ENCODE peak calls at places on chromosome 17, in seven cellular contexts. C is HCT116, Y is GM12878, K is SK-N-SH, P is K562, F is H1, Q is HepG2. V is an unnamed sample.

GRCh38 chr17:1532836-1533602 is 16.6 kb upstream of the INPP5K start:
- DNase-seq in Y (no peak), K (peak), P (peak), F (peak), Q (no peak), C (no peak), V (no peak)

GRCh38 chr17:14069251-14069981 is at the start of gene COX10:
- DNase-seq in Q (peak), K (peak), P (peak), F (peak), Y (peak), C (peak), V (peak)

GRCh38 chr17:35486920-35487727 is 38.6 kb upstream of the SLFN13 start:
- DNase-seq in C (no peak), Y (peak), K (no peak), F (peak), P (peak), Q (no peak), V (no peak)

GRCh38 chr17:8072339-8072726 is 15.2 kb downstream of the ALOX12B start:
- DNase-seq in F (peak), K (no peak), P (no peak), Q (no peak), Y (no peak), C (no peak), V (no peak)

GRCh38 chr17:57016764-57017116 is 38.8 kb downstream of the SCPEP1 start:
- DNase-seq in Y (no peak), P (no peak), F (no peak), K (no peak), Q (no peak), C (no peak), V (no peak)

GRCh38 chr17:64685705-64686104 is 23.6 kb upstream of the SMURF2 start:
- DNase-seq in Q (no peak), C (no peak), K (no peak), P (no peak), F (no peak), Y (no peak), V (no peak)

GRCh38 chr17:46817151-46817900 is 1.2 kb downstream of the WNT3 start:
- DNase-seq in C (no peak), F (peak), P (no peak), K (no peak), Q (no peak), Y (no peak), V (no peak)

GRCh38 chr17:27805520-27806146 is 5.3 kb upstream of the NOS2 start:
- DNase-seq in Q (peak), C (peak), P (peak), K (peak), F (peak), Y (peak), V (peak)

GRCh38 chr17:48351916-48352332 is 78.1 kb downstream of the SKAP1 start:
- DNase-seq in K (peak), F (no peak), Y (no peak), Q (peak), C (peak), P (peak), V (no peak)

GRCh38 chr17:7308625-7309433 is 1.4 kb downstream of the EIF5A start:
- DNase-seq in Q (peak), K (peak), C (peak), F (peak), P (peak), Y (peak), V (no peak)

GRCh38 chr17:49015179-49015923 is 18.2 kb downstream of the IGF2BP1 start:
- DNase-seq in Y (no peak), P (no peak), C (no peak), Q (no peak), F (peak), K (no peak), V (no peak)

GRCh38 chr17:48258317-48258716 is 150.8 kb downstream of the SNX11 start:
- DNase-seq in K (no peak), P (peak), C (no peak), F (no peak), Y (no peak), Q (no peak), V (no peak)

GRCh38 chr17:37301288-37301687 is 74.5 kb upstream of the C17orf78 start:
- DNase-seq in C (no peak), P (peak), Q (no peak), K (no peak), Y (no peak), F (peak), V (no peak)

GRCh38 chr17:37294888-37295287 is 80.9 kb upstream of the C17orf78 start:
- DNase-seq in C (no peak), Y (no peak), K (no peak), P (no peak), Q (no peak), F (no peak), V (no peak)

GRCh38 chr17:37300683-37301082 is 75.1 kb upstream of the C17orf78 start:
- DNase-seq in C (no peak), K (no peak), P (no peak), F (no peak), Q (no peak), Y (no peak), V (no peak)

GRCh38 chr17:37293770-37294169 is 82.0 kb upstream of the C17orf78 start:
- DNase-seq in Q (no peak), K (no peak), Y (no peak), F (no peak), C (no peak), P (no peak), V (no peak)

GRCh38 chr17:37299257-37299985 is 76.4 kb upstream of the C17orf78 start:
- DNase-seq in K (no peak), Y (no peak), C (no peak), P (no peak), Q (no peak), F (peak), V (no peak)
- TF ChIP-seq POLR2AphosphoS5 in K (no peak), Y (no peak), C (no peak), P (no peak), Q (no peak), F (no peak), V (no peak)

DNA sequence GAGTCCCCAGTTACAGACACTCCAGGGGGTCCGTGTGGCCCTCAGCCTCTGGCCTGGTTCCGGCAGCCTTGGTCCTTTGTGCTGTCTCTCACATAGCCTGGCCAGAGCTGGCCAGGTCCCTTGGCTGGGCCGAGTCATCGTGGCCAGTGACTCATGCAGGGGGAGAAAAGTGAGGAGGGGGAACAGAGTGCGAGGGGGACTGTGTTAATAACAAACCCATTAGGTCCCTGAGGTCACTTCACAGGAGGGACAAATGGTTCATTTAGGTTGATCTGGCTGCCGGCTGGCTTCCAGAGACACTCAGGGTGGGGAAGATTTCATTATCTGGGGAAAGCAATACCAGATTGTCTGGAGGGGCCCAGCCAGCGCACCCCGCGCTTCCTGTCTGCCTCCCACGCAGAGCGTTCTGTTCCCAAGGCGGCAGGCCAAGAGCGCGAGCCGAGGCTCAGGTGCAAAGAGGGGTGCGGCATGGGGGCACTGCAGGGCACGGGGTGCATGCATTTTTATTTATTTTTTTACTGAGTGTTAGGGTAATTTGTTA is 223.1 kb downstream of the SEC14L1 start:
- DNase-seq in Y (no peak), C (no peak), P (peak), Q (peak), F (no peak), K (peak), V (no peak)
- TF ChIP-seq SIN3A in Y (no peak), C (no peak), P (no peak), Q (no peak), F (no peak), K (peak), V (no peak)

DNA sequence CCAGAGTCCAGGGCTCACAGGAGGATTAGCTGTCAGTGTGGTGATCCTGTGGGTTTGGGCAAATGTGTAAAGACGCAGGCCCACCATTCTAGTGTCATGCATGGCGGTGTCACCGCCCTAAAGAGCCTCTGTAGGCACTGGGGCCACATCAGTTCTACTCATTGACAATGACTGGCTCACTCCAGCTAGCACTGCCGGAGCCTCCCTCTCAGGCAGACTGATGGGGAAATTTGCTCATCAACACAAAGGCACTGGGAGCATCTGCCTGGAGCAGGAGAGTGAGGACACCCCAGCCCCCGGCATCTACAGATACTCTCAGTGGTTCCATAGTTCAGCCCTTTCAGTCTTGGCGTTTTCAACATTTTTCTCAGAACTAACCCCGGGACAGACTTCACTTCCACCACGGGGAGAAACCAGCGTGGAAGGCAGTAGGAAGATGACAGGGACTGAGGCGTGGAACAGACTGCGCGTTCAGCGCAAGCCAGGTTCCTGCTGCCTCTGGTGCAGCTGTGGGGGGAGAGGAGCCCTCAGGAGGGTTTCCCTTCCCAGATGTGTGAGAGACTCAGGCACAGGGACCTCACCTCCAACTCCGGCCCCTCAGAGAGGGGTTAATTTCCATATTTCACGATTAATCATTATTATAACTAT is 256.6 kb downstream of the RBFOX3 start:
- DNase-seq in Q (no peak), F (no peak), Y (no peak), K (no peak), P (no peak), C (no peak), V (no peak)
- TF ChIP-seq CTCF in Q (no peak), F (no peak), Y (no peak), K (no peak), P (no peak), C (no peak), V (no peak)

GRCh38 chr17:50541916-50542688 is 4.9 kb upstream of the SPATA20 start:
- DNase-seq in P (peak), Y (no peak), F (peak), C (no peak), Q (peak), K (peak), V (no peak)
- TF ChIP-seq POLR2AphosphoS5 in P (no peak), Y (no peak), F (peak), C (peak), Q (peak), K (peak), V (no peak)

GRCh38 chr17:58345500-58345899 is 6.5 kb downstream of the SUPT4H1 start:
- DNase-seq in C (no peak), Y (no peak), K (no peak), Q (no peak), F (no peak), P (no peak), V (no peak)

GRCh38 chr17:58341861-58342475 is 10.0 kb downstream of the SUPT4H1 start:
- DNase-seq in C (no peak), Q (no peak), Y (no peak), K (no peak), P (no peak), F (no peak), V (no peak)

GRCh38 chr17:58343131-58343530 is 8.9 kb downstream of the SUPT4H1 start:
- DNase-seq in F (no peak), K (no peak), P (no peak), C (no peak), Q (no peak), Y (no peak), V (no peak)

GRCh38 chr17:58344047-58344790 is 7.8 kb downstream of the SUPT4H1 start:
- DNase-seq in Q (no peak), Y (peak), P (no peak), F (no peak), K (no peak), C (no peak), V (no peak)

DNA sequence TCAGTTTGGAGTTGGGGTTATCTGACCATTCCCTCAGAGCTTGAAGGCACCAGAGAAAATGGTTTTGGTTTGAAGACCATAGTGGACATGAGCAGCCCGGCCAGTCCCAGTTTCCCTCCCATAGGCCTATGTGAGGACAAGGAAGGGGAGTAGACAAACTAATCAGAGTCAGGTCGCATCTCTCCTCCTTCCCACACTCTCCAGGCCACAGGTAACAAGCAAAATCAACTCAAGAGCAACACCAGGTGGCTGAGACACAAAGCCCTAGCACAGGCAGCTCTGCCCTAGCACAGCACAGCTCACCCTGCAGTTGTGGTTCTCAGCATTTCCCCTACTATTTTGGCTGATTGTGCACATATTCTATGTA is 7.2 kb downstream of the SUPT4H1 start:
- DNase-seq in C (no peak), K (no peak), P (no peak), F (no peak), Q (no peak), Y (peak), V (no peak)
- TF ChIP-seq SIN3A in C (no peak), K (no peak), P (no peak), F (no peak), Q (no peak), Y (no peak), V (no peak)